ENCODE peak calls at places on chromosomes 13 and 19, in nine cellular contexts. P, H, L, S, J, A, K, X and O are unnamed samples.

GRCh38 chr13:106143930-106144709 is 391.3 kb downstream of the EFNB2 start:
- DNase-seq in P (no peak), H (no peak), L (no peak), S (peak), J (no peak), A (no peak), K (peak), X (no peak), O (no peak)

GRCh38 chr19:50416034-50416814 is 2.5 kb upstream of the SPIB start:
- DNase-seq in P (no peak), H (no peak), L (no peak), S (no peak), J (no peak), A (no peak), K (no peak), X (no peak), O (no peak)

GRCh38 chr13:110474713-110475112 is 86.8 kb downstream of the RAB20 start:
- DNase-seq in P (no peak), H (no peak), L (no peak), S (no peak), J (no peak), A (no peak), K (no peak), X (no peak), O (no peak)

GRCh38 chr19:56525214-56525860 is 13.4 kb upstream of the ZFP28 start:
- DNase-seq in P (no peak), H (no peak), L (no peak), S (no peak), J (no peak), A (no peak), K (no peak), X (no peak), O (no peak)

GRCh38 chr13:102214956-102215355 is 186.9 kb downstream of the FGF14 start:
- DNase-seq in P (no peak), H (no peak), L (no peak), S (no peak), J (no peak), A (no peak), K (no peak), X (no peak), O (no peak)

GRCh38 chr19:7925171-7925837 is 631 bp downstream of the CTXN1 start:
- DNase-seq in P (peak), H (peak), L (peak), S (peak), J (no peak), A (peak), K (peak), X (peak), O (peak)

GRCh38 chr19:38529610-38530009 is 88.1 kb downstream of the MAP4K1 start:
- DNase-seq in P (no peak), H (no peak), L (no peak), S (no peak), J (no peak), A (no peak), K (no peak), X (no peak), O (no peak)

GRCh38 chr13:46909037-46909436 is 12.2 kb upstream of the HTR2A start:
- DNase-seq in P (no peak), H (no peak), L (no peak), S (no peak), J (no peak), A (no peak), K (no peak), X (no peak), O (no peak)

GRCh38 chr13:33953203-33953602 is 135.3 kb downstream of the RFC3 start:
- DNase-seq in P (no peak), H (no peak), L (no peak), S (no peak), J (no peak), A (no peak), K (peak), X (no peak), O (no peak)